ENCODE peak calls at places on chromosome 22, in four cellular contexts. K, N, J and O are unnamed samples.

GRCh38 chr22:48208894-48209293 is 1446.4 kb downstream of the TBC1D22A start:
- DNase-seq in K (no peak), N (no peak), J (no peak), O (no peak)

GRCh38 chr22:45612940-45613339 is 58.7 kb upstream of the ATXN10 start:
- DNase-seq in K (no peak), N (no peak), J (peak; percentile 46), O (peak; percentile 23)

GRCh38 chr22:44827666-44828065 is 75.3 kb downstream of the ARHGAP8 start:
- DNase-seq in K (no peak), N (no peak), J (no peak), O (no peak)

GRCh38 chr22:39820266-39820665 is 73.3 kb downstream of the ENTHD1 start:
- DNase-seq in K (no peak), N (no peak), J (peak; percentile 84), O (peak; percentile 75)

GRCh38 chr22:31945478-31945815 is 1.1 kb downstream of the YWHAH start:
- DNase-seq in K (no peak), N (no peak), J (no peak), O (no peak)

GRCh38 chr22:49727881-49728563 is 99.7 kb downstream of the BRD1 start:
- DNase-seq in K (no peak), N (no peak), J (no peak), O (no peak)

GRCh38 chr22:31250740-31251330 is 38.7 kb downstream of the LIMK2 start:
- DNase-seq in K (no peak), N (no peak), J (peak; percentile 19), O (no peak)

GRCh38 chr22:33539902-33540751 is 380.1 kb downstream of the LARGE1 start:
- DNase-seq in K (no peak), N (no peak), J (peak; percentile 17), O (no peak)

GRCh38 chr22:49933236-49933921 is 14.9 kb downstream of the CRELD2 start:
- DNase-seq in K (no peak), N (no peak), J (no peak), O (no peak)

GRCh38 chr22:29916007-29916544 is 33.1 kb downstream of the MTMR3 start:
- DNase-seq in K (no peak), N (no peak), J (no peak), O (no peak)

GRCh38 chr22:29207562-29208501 is 2.1 kb downstream of the EMID1 start:
- DNase-seq in K (no peak), N (no peak), J (no peak), O (no peak)

GRCh38 chr22:37601540-37602442 is 6.8 kb upstream of the GGA1 start:
- DNase-seq in K (peak; percentile 8), N (peak; percentile 95), J (peak; percentile 67), O (peak; percentile 30)

GRCh38 chr22:19772673-19773469 is 12.3 kb downstream of the TBX1 start:
- DNase-seq in K (no peak), N (no peak), J (no peak), O (no peak)
- TF ChIP-seq CTCF in K (no peak), N (no peak), J (no peak), O (no peak)

DNA sequence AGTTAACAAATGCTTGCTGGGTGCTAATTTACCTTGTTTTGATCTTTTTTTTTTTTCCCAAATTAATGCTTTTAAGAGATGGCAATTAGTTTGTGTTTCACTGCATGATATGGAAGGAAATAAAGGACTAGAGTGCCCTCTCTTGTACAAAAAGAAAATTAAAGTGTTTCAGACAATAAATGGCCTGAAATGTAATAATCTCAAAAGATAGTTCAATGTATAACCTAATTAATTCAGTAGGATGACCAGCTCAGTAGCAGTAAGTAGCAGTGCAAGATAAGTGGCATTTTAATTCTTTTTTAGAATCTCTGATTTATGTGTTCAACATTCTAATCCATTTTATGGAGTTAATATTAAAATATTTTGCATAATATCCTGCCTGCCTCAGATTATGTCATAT is 39.9 kb upstream of the MYO18B start:
- DNase-seq in K (no peak), N (no peak), J (peak; percentile 19), O (no peak)
- TF ChIP-seq CTCF in K (peak; percentile 62), N (peak; percentile 37), J (no peak), O (peak; percentile 49)

GRCh38 chr22:43047605-43048004 is 32.7 kb upstream of the PACSIN2 start:
- DNase-seq in K (no peak), N (no peak), J (no peak), O (no peak)

GRCh38 chr22:43053176-43053575 is 36.0 kb downstream of the TTLL1 start:
- DNase-seq in K (peak; percentile 12), N (peak; percentile 45), J (no peak), O (no peak)

DNA sequence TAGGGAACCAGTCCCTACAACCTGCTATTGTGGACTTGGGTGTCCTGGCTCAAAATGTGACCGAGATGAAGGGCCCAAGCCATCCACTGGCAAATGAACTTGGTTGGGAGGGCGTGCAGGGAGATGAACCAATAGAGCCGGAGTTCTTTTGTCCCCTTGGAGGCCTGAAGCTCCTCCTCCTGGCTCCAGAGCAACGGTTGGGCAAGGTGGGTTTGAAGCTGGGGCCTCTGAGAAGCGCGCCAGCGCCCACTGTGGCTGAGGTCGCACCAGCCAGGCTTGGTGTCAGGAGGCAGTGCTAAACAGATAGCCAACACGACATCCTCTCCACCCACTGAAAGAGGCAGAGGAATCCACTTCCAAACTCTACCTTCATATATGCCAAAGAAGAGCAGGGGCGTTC is 36.0 kb upstream of the PACSIN2 start:
- DNase-seq in K (no peak), N (peak; percentile 87), J (no peak), O (no peak)
- TF ChIP-seq CTCF in K (no peak), N (peak; percentile 62), J (no peak), O (no peak)

DNA sequence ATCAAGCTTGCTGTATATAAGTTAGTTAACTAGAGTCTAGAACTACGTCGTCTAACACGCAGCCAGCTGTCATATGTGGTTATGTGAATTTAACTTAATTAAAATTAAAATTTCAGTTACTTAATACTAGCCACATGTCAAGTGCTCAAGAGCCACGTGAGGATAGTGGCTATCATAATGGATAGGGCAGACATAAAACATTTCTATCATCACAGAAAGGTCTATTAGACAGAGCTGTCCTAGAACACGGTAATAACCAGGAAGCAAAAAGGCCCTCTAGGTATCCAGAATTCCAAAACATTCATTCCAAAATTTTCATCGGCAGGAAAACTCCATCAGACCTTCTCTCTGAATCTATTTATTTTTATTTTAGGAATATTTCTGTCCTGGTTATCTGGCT is 123.9 kb downstream of the RBFOX2 start:
- DNase-seq in K (no peak), N (no peak), J (no peak), O (no peak)
- TF ChIP-seq CTCF in K (no peak), N (no peak), J (no peak), O (no peak)

DNA sequence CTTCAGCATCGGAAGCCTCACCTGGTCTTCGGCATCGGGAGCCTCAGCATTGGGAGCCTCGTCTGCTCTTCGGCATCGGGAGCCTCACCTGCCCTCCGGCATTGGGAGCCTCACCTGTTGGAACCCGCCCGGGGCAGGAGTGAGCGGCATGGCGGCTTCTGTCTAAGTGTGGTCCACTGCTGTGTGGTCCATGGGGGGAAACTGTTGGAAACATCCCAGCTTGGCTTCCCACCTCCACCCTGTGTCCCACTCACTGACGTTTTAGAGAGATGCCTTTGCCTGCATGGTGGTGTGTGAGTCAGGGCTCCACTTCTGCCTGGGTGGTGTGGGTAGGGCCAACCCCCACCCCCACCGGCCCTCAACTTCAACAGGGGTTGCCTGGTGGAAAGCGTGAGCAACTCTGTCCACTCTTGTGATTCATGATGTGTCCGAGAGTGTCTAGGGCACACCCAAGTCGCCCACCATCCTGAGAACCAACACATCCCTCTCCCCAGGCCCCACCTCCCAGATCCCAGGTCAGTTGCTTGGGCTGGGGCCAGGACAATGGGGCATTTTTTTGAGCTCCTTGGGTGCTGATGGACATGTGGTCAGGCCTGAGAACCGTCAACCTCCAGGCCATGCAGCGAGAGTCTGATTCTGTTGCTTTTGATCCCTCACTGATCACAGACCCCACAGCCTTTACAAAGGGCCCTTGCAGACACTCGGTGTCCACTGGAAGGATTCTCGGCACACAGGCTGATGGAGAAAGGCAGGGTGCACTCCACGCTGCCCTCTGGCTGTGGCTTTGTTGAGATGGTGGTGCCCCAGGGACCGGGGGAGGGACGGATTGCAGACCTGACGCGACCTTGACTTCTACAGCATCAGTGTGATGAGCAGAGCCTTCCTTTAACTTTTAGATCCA is 406.7 kb downstream of the TBC1D22A start:
- DNase-seq in K (no peak), N (peak; percentile 62), J (peak; percentile 21), O (no peak)
- TF ChIP-seq CTCF in K (no peak), N (peak; percentile 71), J (peak; percentile 17), O (peak; percentile 64)

DNA sequence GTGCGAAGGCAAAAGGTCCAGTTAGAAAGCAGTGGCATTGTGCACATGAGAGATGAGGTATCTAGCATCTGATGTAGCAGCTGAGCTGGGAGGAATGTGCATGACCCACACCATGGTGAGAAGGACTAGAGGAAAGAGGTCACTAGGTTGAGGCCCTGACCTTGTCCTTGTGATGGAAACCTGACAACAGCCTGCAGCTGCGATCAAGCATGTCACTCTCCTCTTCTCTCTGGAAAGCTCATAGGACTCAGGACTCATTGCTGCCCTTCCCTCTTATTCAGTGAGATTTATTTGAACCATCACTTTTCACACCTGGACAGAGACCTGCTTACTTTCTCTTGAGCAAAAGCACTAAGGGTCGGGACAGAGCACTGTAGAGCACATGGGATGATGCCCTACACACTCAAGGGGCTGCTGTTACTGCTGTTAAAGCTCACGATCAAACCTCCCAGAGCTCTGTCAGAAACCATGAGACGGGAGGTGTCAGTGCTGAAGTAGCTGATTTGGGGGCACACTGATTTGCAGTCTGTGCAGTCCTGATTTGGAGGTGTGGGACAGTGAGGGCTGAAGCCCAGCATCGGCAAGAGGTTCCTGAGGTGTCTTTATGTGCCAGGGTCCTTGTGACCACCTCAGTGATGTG is 104.3 kb downstream of the VPREB1 start:
- DNase-seq in K (no peak), N (no peak), J (no peak), O (no peak)
- TF ChIP-seq CTCF in K (no peak), N (no peak), J (no peak), O (no peak)

GRCh38 chr22:22369962-22370265 is 125.3 kb downstream of the VPREB1 start:
- DNase-seq in K (no peak), N (no peak), J (no peak), O (no peak)

GRCh38 chr22:22372063-22372462 is 127.5 kb downstream of the VPREB1 start:
- DNase-seq in K (no peak), N (no peak), J (no peak), O (no peak)

GRCh38 chr22:22368516-22368915 is 123.9 kb downstream of the VPREB1 start:
- DNase-seq in K (no peak), N (no peak), J (no peak), O (no peak)

GRCh38 chr22:22374163-22374562 is 129.6 kb downstream of the VPREB1 start:
- DNase-seq in K (no peak), N (no peak), J (no peak), O (no peak)

GRCh38 chr22:22371031-22371541 is 126.5 kb downstream of the VPREB1 start:
- DNase-seq in K (no peak), N (no peak), J (no peak), O (no peak)
- TF ChIP-seq CTCF in K (no peak), N (no peak), J (peak; percentile 13), O (no peak)

GRCh38 chr22:38623357-38623756 is 32.8 kb downstream of the FAM227A start:
- DNase-seq in K (no peak), N (no peak), J (no peak), O (no peak)

GRCh38 chr22:38632528-38632927 is 23.7 kb downstream of the FAM227A start:
- DNase-seq in K (no peak), N (no peak), J (no peak), O (no peak)

GRCh38 chr22:38628444-38628843 is 27.7 kb downstream of the FAM227A start:
- DNase-seq in K (no peak), N (no peak), J (no peak), O (no peak)

GRCh38 chr22:38631724-38632123 is 24.5 kb downstream of the FAM227A start:
- DNase-seq in K (no peak), N (no peak), J (no peak), O (no peak)

GRCh38 chr22:38629108-38629507 is 27.1 kb downstream of the FAM227A start:
- DNase-seq in K (no peak), N (no peak), J (no peak), O (no peak)
- TF ChIP-seq CTCF in K (no peak), N (no peak), J (no peak), O (no peak)